ENCODE peak calls at places on chromosomes 3 and 15, in eight cellular contexts. F, D, R, O, Y, M, V and Q are unnamed samples.

GRCh38 chr3:159764211-159765024 is 224.2 kb upstream of the IL12A start:
- DNase-seq in F (no peak), D (no peak), R (no peak), O (no peak), Y (peak; percentile 16), M (peak; percentile 72), V (peak; percentile 91), Q (no peak)

GRCh38 chr15:57216288-57216687 is 160.0 kb upstream of the CGNL1 start:
- DNase-seq in F (no peak), D (no peak), R (no peak), O (no peak), Y (peak; percentile 40), M (peak; percentile 58), V (peak; percentile 64), Q (no peak)

GRCh38 chr3:18111702-18112311 is 313.3 kb downstream of the SATB1 start:
- DNase-seq in F (no peak), D (no peak), R (no peak), O (no peak), Y (no peak), M (peak; percentile 5), V (peak; percentile 35), Q (no peak)

GRCh38 chr3:17132286-17133115 is 247.7 kb downstream of the PLCL2 start:
- DNase-seq in F (no peak), D (no peak), R (no peak), O (no peak), Y (no peak), M (no peak), V (no peak), Q (no peak)

GRCh38 chr15:66078196-66078928 is 175.2 kb downstream of the MEGF11 start:
- DNase-seq in F (no peak), D (no peak), R (no peak), O (no peak), Y (peak; percentile 28), M (no peak), V (no peak), Q (no peak)

GRCh38 chr3:24498796-24499195 is 4.1 kb upstream of the THRB start:
- DNase-seq in F (no peak), D (no peak), R (no peak), O (no peak), Y (no peak), M (no peak), V (no peak), Q (no peak)

GRCh38 chr3:171824076-171824475 is 13.8 kb upstream of the PLD1 start:
- DNase-seq in F (no peak), D (no peak), R (no peak), O (no peak), Y (no peak), M (no peak), V (no peak), Q (peak; percentile 60)

GRCh38 chr15:85035980-85036379 is 54.3 kb downstream of the PDE8A start:
- DNase-seq in F (no peak), D (no peak), R (no peak), O (no peak), Y (no peak), M (no peak), V (no peak), Q (no peak)

GRCh38 chr15:91243806-91244205 is 143.7 kb downstream of the SV2B start:
- DNase-seq in F (no peak), D (no peak), R (no peak), O (no peak), Y (no peak), M (no peak), V (no peak), Q (peak; percentile 65)

GRCh38 chr3:51819709-51820406 is 40.8 kb upstream of the IQCF6 start:
- DNase-seq in F (no peak), D (no peak), R (no peak), O (no peak), Y (no peak), M (no peak), V (peak; percentile 19), Q (no peak)

GRCh38 chr15:60708684-60709083 is 229.7 kb upstream of the ICE2 start:
- DNase-seq in F (no peak), D (no peak), R (no peak), O (no peak), Y (peak; percentile 53), M (peak; percentile 51), V (peak; percentile 26), Q (no peak)

GRCh38 chr15:96020133-96020532 is 310.4 kb upstream of the NR2F2 start:
- DNase-seq in F (no peak), D (no peak), R (no peak), O (no peak), Y (no peak), M (no peak), V (no peak), Q (no peak)

GRCh38 chr3:95084738-95085137 is 1021.9 kb downstream of the NSUN3 start:
- DNase-seq in F (no peak), D (no peak), R (no peak), O (no peak), Y (no peak), M (no peak), V (no peak), Q (no peak)

GRCh38 chr3:182180646-182181385 is 469.1 kb downstream of the SOX2 start:
- DNase-seq in F (no peak), D (no peak), R (no peak), O (no peak), Y (no peak), M (no peak), V (no peak), Q (no peak)

GRCh38 chr15:85063088-85063487 is 81.4 kb downstream of the PDE8A start:
- DNase-seq in F (no peak), D (no peak), R (no peak), O (no peak), Y (no peak), M (no peak), V (no peak), Q (no peak)

GRCh38 chr15:60635507-60636352 is 156.8 kb upstream of the ICE2 start:
- DNase-seq in F (no peak), D (no peak), R (no peak), O (no peak), Y (no peak), M (peak; percentile 39), V (peak; percentile 79), Q (no peak)

GRCh38 chr3:108940166-108940565 is 13.5 kb downstream of the GUCA1C start:
- DNase-seq in F (no peak), D (no peak), R (no peak), O (no peak), Y (no peak), M (no peak), V (no peak), Q (no peak)